ENCODE peak calls at places on chromosomes 7 and 10, in ten cellular contexts. Z, G, F, S, D, X, H, R, L and B are unnamed samples.

GRCh38 chr10:8811201-8811600 is 756.7 kb downstream of the GATA3 start:
- DNase-seq in Z (no peak), G (no peak), F (no peak), S (no peak), D (peak), X (no peak), H (no peak), R (no peak), L (no peak), B (no peak)

GRCh38 chr7:152752513-152752912 is 7.0 kb upstream of the ACTR3B start:
- DNase-seq in Z (no peak), G (no peak), F (no peak), S (no peak), D (peak), X (no peak), H (no peak), R (no peak), L (no peak), B (no peak)

GRCh38 chr7:93140582-93141191 is 7.5 kb downstream of the SAMD9L start:
- DNase-seq in Z (no peak), G (no peak), F (no peak), S (no peak), D (no peak), X (no peak), H (no peak), R (no peak), L (no peak), B (no peak)

GRCh38 chr10:21495002-21495685 is 30.3 kb downstream of the SKIDA1 start:
- DNase-seq in Z (peak), G (peak), F (no peak), S (no peak), D (no peak), X (no peak), H (no peak), R (no peak), L (no peak), B (peak)

GRCh38 chr7:46058424-46058823 is 137.4 kb upstream of the IGFBP3 start:
- DNase-seq in Z (no peak), G (no peak), F (peak), S (no peak), D (peak), X (no peak), H (no peak), R (no peak), L (no peak), B (no peak)

GRCh38 chr7:111063166-111063565 is 27.8 kb upstream of the LRRN3 start:
- DNase-seq in Z (no peak), G (no peak), F (no peak), S (no peak), D (no peak), X (no peak), H (no peak), R (no peak), L (no peak), B (no peak)

GRCh38 chr10:74418285-74418872 is 267.4 kb downstream of the ADK start:
- DNase-seq in Z (no peak), G (peak), F (peak), S (no peak), D (no peak), X (no peak), H (no peak), R (no peak), L (no peak), B (no peak)

GRCh38 chr10:32417906-32418547 is 27.9 kb upstream of the CCDC7 start:
- DNase-seq in Z (no peak), G (peak), F (peak), S (no peak), D (no peak), X (no peak), H (no peak), R (no peak), L (no peak), B (no peak)

GRCh38 chr7:140656548-140657515 is 15.9 kb upstream of the ADCK2 start:
- DNase-seq in Z (no peak), G (peak), F (peak), S (no peak), D (peak), X (no peak), H (no peak), R (no peak), L (peak), B (no peak)

GRCh38 chr10:56063642-56064041 is 297.4 kb downstream of the ZWINT start:
- DNase-seq in Z (no peak), G (no peak), F (no peak), S (no peak), D (no peak), X (no peak), H (no peak), R (no peak), L (no peak), B (no peak)

GRCh38 chr7:101536668-101537067 is 92.4 kb downstream of the MYL10 start:
- DNase-seq in Z (no peak), G (no peak), F (no peak), S (no peak), D (no peak), X (no peak), H (no peak), R (no peak), L (no peak), B (no peak)

GRCh38 chr10:111565542-111565941 is 488.7 kb downstream of the ADRA2A start:
- DNase-seq in Z (no peak), G (no peak), F (no peak), S (no peak), D (no peak), X (no peak), H (no peak), R (no peak), L (no peak), B (no peak)

GRCh38 chr10:77926566-77927342 is at the start of gene DLG5:
- DNase-seq in Z (peak), G (peak), F (peak), S (no peak), D (peak), X (peak), H (no peak), R (peak), L (peak), B (peak)

GRCh38 chr10:80070068-80070467 is 8.4 kb upstream of the TMEM254 start:
- DNase-seq in Z (no peak), G (no peak), F (no peak), S (no peak), D (no peak), X (no peak), H (no peak), R (no peak), L (no peak), B (no peak)

GRCh38 chr10:72069751-72070501 is 18.4 kb downstream of the SPOCK2 start:
- DNase-seq in Z (no peak), G (no peak), F (no peak), S (no peak), D (no peak), X (no peak), H (no peak), R (no peak), L (no peak), B (no peak)

GRCh38 chr10:72067463-72068125 is 20.8 kb downstream of the SPOCK2 start:
- DNase-seq in Z (no peak), G (no peak), F (no peak), S (no peak), D (no peak), X (no peak), H (no peak), R (no peak), L (no peak), B (no peak)

GRCh38 chr10:72066318-72067284 is 21.8 kb downstream of the SPOCK2 start:
- DNase-seq in Z (no peak), G (no peak), F (no peak), S (no peak), D (no peak), X (no peak), H (no peak), R (no peak), L (no peak), B (no peak)

GRCh38 chr10:72068126-72068765 is 20.1 kb downstream of the SPOCK2 start:
- DNase-seq in Z (no peak), G (no peak), F (no peak), S (no peak), D (no peak), X (no peak), H (no peak), R (no peak), L (no peak), B (no peak)

GRCh38 chr10:72068901-72069446 is 19.4 kb downstream of the SPOCK2 start:
- DNase-seq in Z (no peak), G (no peak), F (no peak), S (no peak), D (no peak), X (no peak), H (no peak), R (no peak), L (no peak), B (no peak)
- TF ChIP-seq CTCF in Z (no peak), G (no peak), F (no peak), S (no peak), D (no peak), X (no peak), H (no peak), R (no peak), L (no peak), B (no peak)

DNA sequence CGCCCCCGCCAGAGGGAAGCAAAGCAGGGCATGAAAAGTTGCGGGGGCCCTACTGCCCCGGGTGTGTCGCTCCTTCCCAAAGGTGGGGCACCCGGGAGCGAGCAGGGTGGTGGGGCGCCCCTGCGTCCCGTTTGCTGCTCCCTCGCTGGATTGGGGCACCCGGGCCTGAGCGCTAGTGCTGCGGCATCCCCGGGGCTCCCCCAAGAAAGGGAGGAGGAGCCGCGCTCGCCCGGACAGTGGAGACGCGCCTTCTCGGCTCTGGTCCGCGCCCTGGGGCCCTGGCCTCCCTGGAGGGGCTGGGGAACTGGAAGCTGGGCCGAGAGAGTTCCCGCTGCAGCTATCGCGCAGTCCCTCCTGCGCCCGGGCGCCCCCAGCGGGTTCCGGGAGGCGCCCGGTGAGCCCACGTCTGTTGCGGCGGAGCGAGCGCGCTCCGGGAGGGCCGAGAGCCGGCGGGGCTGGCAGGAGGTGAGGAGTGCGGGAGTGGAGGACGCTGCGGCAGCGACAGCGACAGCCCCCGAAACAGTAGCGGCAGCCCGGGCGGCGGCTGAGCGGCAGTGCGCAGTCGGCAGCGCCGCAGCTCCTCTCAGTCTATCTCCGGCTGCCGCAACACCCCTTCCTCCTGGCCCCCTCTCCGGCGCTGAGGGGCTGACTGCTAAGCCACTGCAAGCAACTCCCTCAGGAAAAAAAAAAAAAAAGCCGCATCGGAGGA is 505 bp upstream of the BMPER start:
- DNase-seq in Z (peak), G (peak), F (peak), S (no peak), D (peak), X (no peak), H (no peak), R (peak), L (peak), B (no peak)
- TF ChIP-seq CTCF in Z (no peak), G (peak), F (peak), S (peak), D (no peak), X (peak), H (no peak), R (no peak), L (no peak), B (peak)

GRCh38 chr10:16789765-16790164 is 27.5 kb downstream of the RSU1 start:
- DNase-seq in Z (no peak), G (no peak), F (no peak), S (no peak), D (no peak), X (no peak), H (no peak), R (no peak), L (no peak), B (no peak)
- TF ChIP-seq CTCF in Z (no peak), G (no peak), F (no peak), S (no peak), D (no peak), X (no peak), H (no peak), R (no peak), L (no peak), B (no peak)

GRCh38 chr10:70051878-70052277 is 768 bp upstream of the MACROH2A2 start:
- DNase-seq in Z (no peak), G (no peak), F (no peak), S (no peak), D (no peak), X (no peak), H (no peak), R (no peak), L (no peak), B (no peak)

GRCh38 chr10:70053896-70054641 is 1.4 kb downstream of the MACROH2A2 start:
- DNase-seq in Z (peak), G (no peak), F (peak), S (no peak), D (peak), X (no peak), H (peak), R (no peak), L (peak), B (peak)

GRCh38 chr10:70054902-70055301 is 2.3 kb downstream of the MACROH2A2 start:
- DNase-seq in Z (no peak), G (no peak), F (no peak), S (no peak), D (no peak), X (no peak), H (no peak), R (no peak), L (no peak), B (no peak)

GRCh38 chr10:70053212-70053895 is 708 bp downstream of the MACROH2A2 start:
- DNase-seq in Z (peak), G (peak), F (peak), S (no peak), D (peak), X (no peak), H (no peak), R (peak), L (peak), B (no peak)

DNA sequence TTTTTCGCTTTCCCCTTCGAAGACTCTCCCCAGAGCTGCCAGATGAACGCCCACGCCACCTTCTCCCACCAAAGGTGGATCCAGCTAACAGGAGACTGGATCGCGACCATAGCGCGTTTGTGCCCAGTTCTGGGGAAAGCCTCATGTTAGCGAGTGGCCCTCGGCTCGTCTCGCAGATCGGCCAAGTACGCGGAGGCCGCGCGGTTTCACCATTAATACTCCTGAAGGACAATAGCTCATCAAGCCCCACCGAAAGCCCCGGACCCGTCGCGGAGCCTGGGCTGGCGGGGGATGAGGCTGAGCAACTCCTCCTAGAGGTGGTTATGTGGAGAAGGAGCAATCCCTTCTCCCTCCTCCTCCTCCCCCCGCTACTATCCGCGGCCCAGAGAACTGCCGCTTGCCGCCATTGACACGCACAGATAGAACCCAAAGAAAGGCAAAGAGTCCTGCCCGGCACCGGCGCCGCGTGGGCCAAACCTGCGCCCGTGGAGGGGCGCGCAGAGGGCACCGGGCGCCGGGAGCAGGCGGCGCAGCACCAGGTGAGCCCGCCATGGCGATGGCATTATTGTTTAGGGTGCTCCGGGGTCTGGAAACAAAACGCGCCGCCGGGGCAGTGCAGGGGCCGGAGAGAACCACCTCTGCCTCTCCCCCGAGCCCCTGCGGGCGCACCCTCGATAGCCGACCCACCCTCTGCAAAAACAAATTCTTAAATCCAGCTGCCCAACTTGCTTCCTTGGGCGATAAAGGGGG is at the start of gene MACROH2A2:
- DNase-seq in Z (peak), G (peak), F (peak), S (no peak), D (peak), X (no peak), H (peak), R (peak), L (peak), B (peak)
- TF ChIP-seq CTCF in Z (no peak), G (peak), F (peak), S (peak), D (peak), X (peak), H (peak), R (no peak), L (peak), B (peak)

DNA sequence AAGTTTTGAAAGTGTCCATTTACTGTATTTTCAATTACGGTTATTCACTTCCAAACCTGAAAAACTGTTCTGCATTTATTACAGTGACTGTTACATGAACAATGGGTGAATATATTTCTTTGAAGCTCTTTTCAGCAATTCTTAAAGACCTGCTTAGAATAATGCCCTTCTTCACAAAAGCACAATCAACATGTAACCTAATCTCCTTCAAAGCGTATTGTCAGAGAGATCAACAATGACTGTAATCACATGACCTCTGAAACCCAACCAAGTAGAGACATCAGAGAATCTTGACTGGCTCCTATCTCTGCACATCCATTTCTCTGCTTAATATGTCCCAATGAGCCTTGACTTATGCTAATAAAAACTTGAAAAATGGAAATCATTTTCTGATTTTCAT is 126.7 kb downstream of the NRCAM start:
- DNase-seq in Z (no peak), G (no peak), F (no peak), S (no peak), D (no peak), X (no peak), H (no peak), R (no peak), L (no peak), B (no peak)
- TF ChIP-seq CTCF in Z (no peak), G (no peak), F (no peak), S (no peak), D (no peak), X (no peak), H (no peak), R (no peak), L (no peak), B (no peak)